ENCODE peak calls at places on chromosomes 4 and X, in four cellular contexts. E is neural progenitor cell; C is CD8-positive, alpha-beta T cell; G is A549. R is an unnamed sample.

GRCh38 chr4:6527259-6527658 is 47.7 kb upstream of the MAN2B2 start:
- DNase-seq in E (no peak), C (no peak), G (no peak), R (no peak)

GRCh38 chr4:152713951-152714705 is 34.3 kb upstream of the TMEM154 start:
- DNase-seq in E (no peak), C (no peak), G (no peak), R (no peak)

GRCh38 chr4:45741897-45742296 is 382.0 kb downstream of the GABRG1 start:
- DNase-seq in E (peak; percentile 15), C (no peak), G (peak; percentile 0), R (no peak)

GRCh38 chr4:119040261-119040660 is 95.4 kb upstream of the MYOZ2 start:
- DNase-seq in E (no peak), C (no peak), G (no peak), R (no peak)

GRCh38 chrX:65750674-65751469 is 83.4 kb downstream of the MSN start:
- DNase-seq in E (no peak), C (no peak), G (no peak), R (no peak)

GRCh38 chr4:138938371-138938699 is 77.2 kb upstream of the NOCT start:
- DNase-seq in E (peak; percentile 54), C (no peak), G (peak; percentile 56), R (no peak)

GRCh38 chrX:15500497-15500966 is at the start of gene BMX:
- DNase-seq in E (no peak), C (no peak), G (no peak), R (no peak)

GRCh38 chr4:170884965-170885583 is 795.3 kb upstream of the AADAT start:
- DNase-seq in E (no peak), C (no peak), G (no peak), R (no peak)

GRCh38 chr4:152535236-152535902 is 523 bp downstream of the FBXW7 start:
- DNase-seq in E (peak; percentile 55), C (peak; percentile 63), G (no peak), R (peak; percentile 68)

GRCh38 chr4:141411936-141412335 is 191.2 kb downstream of the ZNF330 start:
- DNase-seq in E (no peak), C (no peak), G (no peak), R (no peak)

GRCh38 chr4:25160714-25161598 is 707 bp upstream of the SEPSECS start:
- DNase-seq in E (no peak), C (no peak), G (no peak), R (no peak)

GRCh38 chr4:80201326-80202151 is 4.2 kb downstream of the PRDM8 start:
- DNase-seq in E (peak; percentile 68), C (no peak), G (no peak), R (no peak)

GRCh38 chr4:76987153-76987562 is 37.6 kb downstream of the SEPTIN11 start:
- DNase-seq in E (no peak), C (no peak), G (no peak), R (no peak)

GRCh38 chrX:126165721-126166401 is at the start of gene DCAF12L2:
- DNase-seq in E (peak; percentile 56), C (no peak), G (peak; percentile 4), R (no peak)

GRCh38 chr4:11626046-11626445 is 197.4 kb upstream of the HS3ST1 start:
- DNase-seq in E (no peak), C (no peak), G (no peak), R (no peak)

GRCh38 chr4:87050596-87050995 is 115.8 kb downstream of the AFF1 start:
- DNase-seq in E (no peak), C (no peak), G (no peak), R (peak; percentile 48)

GRCh38 chr4:25650271-25650670 is 5.4 kb upstream of the SLC34A2 start:
- DNase-seq in E (no peak), C (no peak), G (no peak), R (no peak)

GRCh38 chr4:172095161-172095560 is 282.0 kb downstream of the GALNTL6 start:
- DNase-seq in E (peak; percentile 8), C (no peak), G (no peak), R (no peak)

GRCh38 chrX:104195489-104196084 is 29.3 kb downstream of the FAM199X start:
- DNase-seq in E (peak; percentile 36), C (no peak), G (peak; percentile 14), R (no peak)

GRCh38 chrX:107107459-107107858 is 11.2 kb downstream of the RBM41 start:
- DNase-seq in E (no peak), C (no peak), G (no peak), R (no peak)

GRCh38 chr4:136424052-136424451 is 1108.2 kb downstream of the PCDH18 start:
- DNase-seq in E (peak; percentile 6), C (no peak), G (no peak), R (no peak)

GRCh38 chr4:925171-925570 is 6.9 kb downstream of the GAK start:
- DNase-seq in E (no peak), C (no peak), G (no peak), R (peak; percentile 37)

GRCh38 chrX:19849433-19850190 is 37.8 kb downstream of the SH3KBP1 start:
- DNase-seq in E (no peak), C (no peak), G (no peak), R (no peak)

GRCh38 chrX:50594788-50595187 is 124.2 kb upstream of the DGKK start:
- DNase-seq in E (peak; percentile 44), C (no peak), G (no peak), R (no peak)

GRCh38 chr4:113086172-113086695 is 36.8 kb downstream of the ANK2 start:
- DNase-seq in E (no peak), C (no peak), G (no peak), R (no peak)

GRCh38 chrX:71251456-71251973 is 2.4 kb downstream of the ZMYM3 start:
- DNase-seq in E (no peak), C (no peak), G (no peak), R (no peak)

GRCh38 chr4:104693601-104694201 is 199.0 kb upstream of the CXXC4 start:
- DNase-seq in E (no peak), C (no peak), G (peak; percentile 23), R (no peak)

GRCh38 chr4:35970366-35970960 is 273.9 kb downstream of the ARAP2 start:
- DNase-seq in E (no peak), C (no peak), G (no peak), R (no peak)

GRCh38 chrX:77527233-77528001 is 80.2 kb downstream of the FGF16 start:
- DNase-seq in E (peak; percentile 4), C (no peak), G (no peak), R (no peak)

GRCh38 chrX:33126469-33126868 is 84.9 kb downstream of the DMD start:
- DNase-seq in E (no peak), C (no peak), G (no peak), R (no peak)

GRCh38 chrX:153307546-153308175 is 13.9 kb downstream of the PNMA6F start:
- DNase-seq in E (no peak), C (no peak), G (no peak), R (no peak)

GRCh38 chr4:163606885-163607284 is 112.4 kb downstream of the TMA16 start:
- DNase-seq in E (no peak), C (no peak), G (no peak), R (no peak)

GRCh38 chr4:139042981-139043460 is 27.4 kb downstream of the NOCT start:
- DNase-seq in E (peak; percentile 31), C (no peak), G (no peak), R (no peak)

GRCh38 chr4:2930821-2931764 is 32.1 kb downstream of the NOP14 start:
- DNase-seq in E (no peak), C (no peak), G (no peak), R (peak; percentile 23)

GRCh38 chr4:2933566-2934076 is 29.6 kb downstream of the NOP14 start:
- DNase-seq in E (no peak), C (no peak), G (no peak), R (no peak)

GRCh38 chr4:2931765-2932560 is 31.2 kb downstream of the NOP14 start:
- DNase-seq in E (no peak), C (peak; percentile 75), G (no peak), R (peak; percentile 81)

GRCh38 chr4:2932951-2933565 is 30.1 kb downstream of the NOP14 start:
- DNase-seq in E (no peak), C (no peak), G (no peak), R (peak; percentile 68)

GRCh38 chr4:2932561-2932950 is 30.6 kb downstream of the NOP14 start:
- DNase-seq in E (no peak), C (no peak), G (no peak), R (peak; percentile 69)
- H3K4me1 ChIP-seq in E (peaks cover 15% of the 10 kb centered on the region), C (peaks cover 53% of the 10 kb centered on the region), G (peaks cover 31% of the 10 kb centered on the region), R (peaks cover 18% of the 10 kb centered on the region)

DNA sequence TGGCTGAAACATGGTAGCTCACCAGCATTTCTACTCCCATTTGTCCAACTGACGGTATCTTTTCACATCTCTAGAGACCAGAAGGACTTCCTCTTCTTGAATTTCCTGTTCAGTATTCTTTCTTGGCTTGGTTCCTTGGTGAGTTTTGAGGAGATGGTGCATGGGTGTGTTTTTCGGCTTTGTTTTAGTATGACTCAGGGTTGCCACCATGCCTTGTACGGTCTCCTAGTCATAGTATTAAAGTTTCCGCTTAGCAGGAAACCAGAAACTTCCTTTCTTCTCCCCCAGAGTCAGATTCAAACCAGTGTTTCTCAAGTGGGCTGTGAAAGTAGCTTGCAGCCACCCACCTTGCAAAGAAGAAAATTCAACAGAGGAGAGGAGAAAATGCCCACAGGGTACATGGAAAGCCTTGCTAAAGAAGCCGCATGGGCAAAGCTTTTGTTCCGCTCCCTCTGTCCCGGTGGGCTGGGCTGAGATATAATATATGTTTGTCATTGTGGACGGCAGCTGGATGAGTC is 5.7 kb downstream of the CD99 start:
- DNase-seq in E (no peak), C (peak; percentile 67), G (peak; percentile 35), R (no peak)
- H3K4me1 ChIP-seq in E (peaks cover 6% of the 10 kb centered on the region), C (peaks cover 84% of the 10 kb centered on the region), G (peaks cover 25% of the 10 kb centered on the region), R (peaks cover 86% of the 10 kb centered on the region)

DNA sequence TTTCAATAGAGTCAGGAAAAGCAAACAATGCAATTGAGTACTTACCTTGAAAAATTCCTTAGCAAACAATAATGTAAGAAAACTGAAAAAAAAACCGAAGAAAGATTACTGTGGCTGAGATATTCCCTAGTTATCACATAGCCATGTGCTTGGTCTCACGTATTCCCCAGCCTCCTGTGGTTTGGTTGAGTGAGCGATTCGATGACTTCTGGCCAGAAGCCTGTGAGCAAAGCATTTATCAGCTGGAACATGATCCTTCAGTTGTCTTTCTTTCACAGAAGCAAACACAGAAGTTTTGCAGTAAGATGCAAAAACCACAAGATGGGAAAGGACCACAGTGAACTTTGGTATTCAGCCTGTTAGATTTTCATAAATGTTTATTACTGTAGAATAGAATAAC is 1754.3 kb upstream of the AGA start:
- DNase-seq in E (peak; percentile 18), C (no peak), G (no peak), R (no peak)
- H3K4me1 ChIP-seq in E (no peaks in the 10 kb centered on the region), C (no peaks in the 10 kb centered on the region), G (no peaks in the 10 kb centered on the region), R (no peaks in the 10 kb centered on the region)

GRCh38 chr4:158811216-158811540 is 42.4 kb downstream of the FNIP2 start:
- DNase-seq in E (no peak), C (no peak), G (no peak), R (no peak)

GRCh38 chr4:158812133-158812532 is 43.3 kb downstream of the FNIP2 start:
- DNase-seq in E (no peak), C (no peak), G (no peak), R (no peak)

GRCh38 chr4:158812543-158812942 is 43.7 kb downstream of the FNIP2 start:
- DNase-seq in E (no peak), C (no peak), G (no peak), R (no peak)

GRCh38 chr4:158810487-158811215 is 41.8 kb downstream of the FNIP2 start:
- DNase-seq in E (peak; percentile 17), C (no peak), G (peak; percentile 36), R (peak; percentile 88)

DNA sequence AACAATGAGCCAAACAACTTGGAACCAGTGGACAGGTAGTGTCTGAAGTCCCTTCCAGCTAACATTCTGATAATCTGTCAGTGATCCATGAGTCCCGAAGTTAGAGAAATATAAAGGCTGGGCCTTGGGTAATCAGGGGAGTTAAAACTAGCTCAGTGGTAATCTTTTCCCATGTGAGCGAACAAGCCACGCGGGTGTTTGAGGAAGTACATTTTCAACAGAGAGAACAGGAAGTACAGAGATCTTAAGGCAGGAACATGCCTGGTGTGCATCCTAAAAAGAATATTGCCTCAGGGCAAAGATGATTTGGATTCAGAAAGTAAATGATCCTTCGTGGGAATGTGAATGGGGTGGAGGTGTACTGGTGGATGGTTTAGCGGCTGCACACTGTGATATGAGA is 42.9 kb downstream of the FNIP2 start:
- DNase-seq in E (no peak), C (no peak), G (no peak), R (no peak)
- H3K4me1 ChIP-seq in E (no peaks in the 10 kb centered on the region), C (peaks cover 28% of the 10 kb centered on the region), G (peaks cover 23% of the 10 kb centered on the region), R (no peaks in the 10 kb centered on the region)